ENCODE peak calls at places on chromosomes 12 and 14, in five cellular contexts. D, Q, R, A and O are unnamed samples.

GRCh38 chr12:82955020-82955419 is 268.3 kb downstream of the TMTC2 start:
- DNase-seq in D (no peak), Q (no peak), R (no peak), A (no peak), O (no peak)

GRCh38 chr12:34393086-34393820 is 371.0 kb downstream of the ALG10 start:
- DNase-seq in R (no peak), Q (peak), A (peak), D (peak), O (peak)

GRCh38 chr12:72472350-72472749 is 200.2 kb downstream of the TRHDE start:
- DNase-seq in R (no peak), Q (no peak), A (no peak), D (no peak), O (no peak)

GRCh38 chr12:114684098-114684869 is at the start of gene TBX3:
- DNase-seq in Q (peak), D (peak), R (peak), A (peak), O (peak)

GRCh38 chr12:82326905-82327503 is 31.2 kb downstream of the CCDC59 start:
- DNase-seq in A (no peak), Q (no peak), D (no peak), R (peak), O (no peak)

GRCh38 chr14:88729159-88729558 is 63.6 kb downstream of the EML5 start:
- DNase-seq in Q (no peak), D (no peak), A (no peak), R (no peak), O (no peak)

GRCh38 chr12:107318554-107318803 is 225.1 kb upstream of the CRY1 start:
- DNase-seq in Q (no peak), A (no peak), R (no peak), D (no peak), O (no peak)

GRCh38 chr14:23605931-23606585 is 27.5 kb upstream of the JPH4 start:
- DNase-seq in Q (no peak), D (no peak), A (no peak), R (peak), O (no peak)

GRCh38 chr12:51911788-51912711 is 4.7 kb downstream of the ACVRL1 start:
- DNase-seq in R (no peak), A (no peak), D (peak), Q (peak), O (no peak)

GRCh38 chr14:101947577-101947903 is 16.8 kb upstream of the DYNC1H1 start:
- DNase-seq in A (no peak), D (no peak), Q (no peak), R (no peak), O (no peak)

GRCh38 chr12:122980192-122981035 is at the start of gene ARL6IP4:
- DNase-seq in A (peak), R (peak), D (peak), Q (peak), O (peak)

GRCh38 chr12:5376591-5377207 is 55.2 kb upstream of the NTF3 start:
- DNase-seq in Q (no peak), D (no peak), R (no peak), A (no peak), O (no peak)

GRCh38 chr12:82873951-82874350 is 187.2 kb downstream of the TMTC2 start:
- DNase-seq in Q (no peak), D (no peak), A (no peak), R (no peak), O (no peak)

GRCh38 chr14:77910506-77910905 is 110.6 kb downstream of the ADCK1 start:
- DNase-seq in D (no peak), Q (no peak), A (no peak), R (no peak), O (no peak)
- H3K27ac ChIP-seq in D (no peak), Q (no peak), A (no peak), R (no peak), O (no peak)

DNA sequence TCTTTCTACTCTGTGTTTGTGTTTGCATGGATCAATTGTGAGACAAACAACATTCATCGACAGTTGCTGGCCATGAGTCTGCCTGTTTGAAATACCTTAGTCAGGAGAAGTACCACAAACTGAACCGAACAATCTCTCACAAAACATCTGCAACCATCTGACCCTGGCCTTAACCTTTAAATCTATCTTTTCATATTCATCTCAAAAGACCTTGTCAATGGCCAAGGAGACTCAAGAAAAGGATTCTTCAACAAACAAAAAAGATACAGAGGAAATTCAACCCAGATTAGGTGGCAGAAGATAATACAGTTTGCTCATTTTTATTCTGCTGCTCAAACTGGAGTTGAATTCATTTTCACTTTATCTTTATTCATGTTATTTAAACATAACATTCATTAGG is 152.2 kb upstream of the OTX2 start:
- DNase-seq in R (no peak), D (no peak), Q (no peak), A (no peak), O (no peak)
- H3K4me3 ChIP-seq in R (no peak), D (no peak), Q (no peak), A (no peak), O (no peak)

GRCh38 chr12:116381744-116382455 is 104.4 kb upstream of the MED13L start:
- DNase-seq in Q (no peak), D (no peak), R (peak), A (peak), O (no peak)
- H3K27ac ChIP-seq in Q (no peak), D (no peak), R (peak), A (no peak), O (no peak)

DNA sequence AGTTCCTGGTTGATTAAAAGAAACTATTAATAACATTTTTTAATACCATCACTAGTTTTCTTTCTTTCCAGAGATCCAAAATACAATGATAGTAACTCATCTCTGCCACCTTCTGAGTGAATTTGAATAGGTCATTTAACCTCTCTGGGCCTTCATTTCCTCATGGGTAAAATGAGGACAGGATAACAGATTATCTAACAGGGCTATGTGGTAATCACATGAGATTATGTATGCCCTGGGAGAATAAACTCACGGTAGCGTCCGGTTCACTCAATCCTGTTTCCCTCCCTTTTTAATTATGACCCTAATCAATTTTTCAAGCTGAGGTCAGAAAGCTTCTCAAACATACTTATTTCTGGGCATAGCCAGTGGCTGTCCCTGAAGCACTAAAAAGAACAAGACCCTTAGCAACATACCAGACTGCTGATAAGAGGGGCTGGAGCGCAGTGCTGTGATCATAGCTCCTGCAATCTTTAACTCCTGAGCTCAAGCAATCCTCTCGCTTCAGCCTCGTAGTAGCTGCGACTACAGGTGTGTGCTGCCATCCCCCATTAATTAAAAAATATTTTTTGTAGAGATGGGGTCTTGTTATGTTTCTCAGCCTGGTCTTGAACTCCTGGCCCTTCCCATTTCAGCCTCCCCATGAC is 24.2 kb downstream of the ATXN2 start:
- DNase-seq in A (no peak), D (no peak), Q (no peak), R (no peak), O (no peak)
- H3K4me3 ChIP-seq in A (no peak), D (no peak), Q (no peak), R (no peak), O (no peak)

GRCh38 chr12:1946311-1946710 is 27.9 kb upstream of the CACNA2D4 start:
- DNase-seq in Q (no peak), R (no peak), D (no peak), A (no peak), O (no peak)

GRCh38 chr12:1947081-1947480 is 28.6 kb upstream of the CACNA2D4 start:
- DNase-seq in R (peak), Q (no peak), D (no peak), A (no peak), O (no peak)

GRCh38 chr12:1949771-1950470 is 31.5 kb upstream of the CACNA2D4 start:
- DNase-seq in A (no peak), D (no peak), R (no peak), Q (no peak), O (no peak)

GRCh38 chr12:1948883-1949282 is 30.4 kb upstream of the CACNA2D4 start:
- DNase-seq in Q (no peak), D (no peak), R (no peak), A (no peak), O (no peak)
- H3K27ac ChIP-seq in Q (no peak), D (no peak), R (no peak), A (peak), O (no peak)

GRCh38 chr14:70186826-70187483 is 1.8 kb downstream of the SLC8A3 start:
- DNase-seq in R (no peak), D (no peak), Q (no peak), A (peak), O (no peak)
- H3K4me3 ChIP-seq in R (peak), D (no peak), Q (peak), A (peak), O (no peak)

DNA sequence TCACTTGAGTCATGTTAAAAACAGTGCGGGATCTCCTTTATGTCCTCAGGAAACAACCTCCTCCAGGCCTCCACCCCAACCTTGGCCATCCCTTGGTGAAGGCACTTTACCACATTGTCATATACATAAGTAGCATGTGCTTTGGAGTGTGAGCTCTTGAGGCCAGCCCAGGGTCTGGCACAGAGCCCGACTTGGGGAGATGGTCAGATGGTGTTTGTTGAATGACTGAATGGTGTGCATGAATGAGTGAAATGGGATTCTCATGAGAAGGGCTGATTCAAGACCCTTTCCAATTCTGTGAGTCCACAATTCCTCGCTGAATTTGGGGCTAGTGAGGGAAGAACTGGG is 52.9 kb upstream of the DLK1 start:
- DNase-seq in R (no peak), A (no peak), D (no peak), Q (no peak), O (no peak)
- H3K27ac ChIP-seq in R (no peak), A (no peak), D (no peak), Q (no peak), O (no peak)

GRCh38 chr14:73753043-73753886 is 39.1 kb upstream of the PNMA1 start:
- DNase-seq in D (peak), R (no peak), A (no peak), Q (no peak), O (no peak)
- H3K4me3 ChIP-seq in D (no peak), R (no peak), A (no peak), Q (peak), O (no peak)

GRCh38 chr14:54589843-54590242 is 22.9 kb downstream of the SAMD4A start:
- DNase-seq in Q (no peak), R (no peak), A (no peak), D (no peak), O (no peak)
- H3K27ac ChIP-seq in Q (no peak), R (no peak), A (no peak), D (no peak), O (no peak)

DNA sequence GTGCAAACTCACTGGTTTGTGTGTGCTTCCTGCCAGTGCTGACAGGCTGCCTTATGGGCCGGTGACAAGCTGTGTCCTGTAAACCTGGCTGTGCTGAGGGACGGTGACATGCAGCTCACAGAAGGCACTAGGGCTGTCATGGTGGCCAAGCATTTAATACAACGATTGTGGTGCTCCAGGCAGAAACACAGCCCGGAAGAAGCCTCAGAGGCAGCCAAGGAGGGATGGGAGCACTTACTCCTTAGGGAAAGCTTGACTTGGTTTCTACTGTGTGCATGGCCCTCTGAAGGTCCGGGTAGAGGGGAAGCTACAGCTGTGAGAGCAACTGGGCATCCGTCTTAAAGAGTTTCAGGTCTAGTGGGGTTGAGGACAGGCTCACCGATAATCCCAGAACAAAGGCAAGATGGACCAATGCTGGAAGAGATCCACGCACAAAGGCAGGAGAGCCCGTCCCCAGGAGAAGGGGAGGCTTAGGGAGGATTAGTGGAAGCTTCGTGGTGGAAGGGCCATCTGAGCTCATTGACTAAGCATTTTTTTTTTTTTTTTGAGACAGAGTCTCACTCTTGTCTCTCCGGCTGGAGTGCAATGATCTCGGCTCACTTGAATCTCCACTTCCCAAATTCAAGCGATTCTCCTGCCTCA is 10.7 kb upstream of the MCRS1 start:
- DNase-seq in R (no peak), D (no peak), Q (no peak), A (peak), O (no peak)
- H3K4me3 ChIP-seq in R (no peak), D (no peak), Q (no peak), A (peak), O (no peak)